ENCODE peak calls at places on chromosomes 13 and 19, in ten cellular contexts. W is IMR-90, L is fibroblast of the aortic adventitia, Q is neural progenitor cell, I is lower lobe of right lung, H is SK-N-SH, S is aorta, K is upper lobe of right lung, E is heart right ventricle, U is BJ. N is an unnamed sample.

GRCh38 chr13:34364633-34365032 is 546.7 kb downstream of the RFC3 start:
- DNase-seq in H (no peak), K (no peak), E (no peak), U (no peak), S (no peak), Q (no peak), I (no peak), W (peak; percentile 16), L (no peak), N (peak; percentile 55)

GRCh38 chr19:13063461-13064091 is 39.1 kb downstream of the LYL1 start:
- DNase-seq in I (no peak), L (no peak), K (no peak), U (no peak), S (no peak), W (no peak), H (no peak), E (peak; percentile 75), Q (no peak), N (no peak)

GRCh38 chr13:40586886-40587285 is 79.6 kb downstream of the FOXO1 start:
- DNase-seq in L (no peak), U (no peak), I (no peak), S (no peak), E (no peak), W (no peak), Q (no peak), H (no peak), K (no peak), N (peak; percentile 28)

GRCh38 chr19:4781851-4782250 is 9.7 kb upstream of the FEM1A start:
- DNase-seq in Q (no peak), H (no peak), L (no peak), K (no peak), E (no peak), S (no peak), W (no peak), I (no peak), U (no peak), N (peak; percentile 24)

GRCh38 chr19:39136225-39136940 is 10.8 kb downstream of the PAK4 start:
- DNase-seq in L (no peak), Q (no peak), K (no peak), U (no peak), E (no peak), I (no peak), W (no peak), H (peak; percentile 14), S (no peak), N (no peak)

GRCh38 chr13:67278230-67278629 is 48.1 kb upstream of the PCDH9 start:
- DNase-seq in H (no peak), L (peak; percentile 98), Q (no peak), W (peak; percentile 85), U (peak; percentile 46), E (no peak), S (no peak), K (no peak), I (no peak), N (peak; percentile 95)

GRCh38 chr19:44587863-44588752 is 25.3 kb upstream of the IGSF23 start:
- DNase-seq in I (no peak), H (no peak), E (no peak), W (peak; percentile 96), L (peak; percentile 96), U (peak; percentile 75), Q (no peak), K (no peak), S (no peak), N (peak; percentile 94)

GRCh38 chr13:49976314-49977258 is 20.3 kb upstream of the TRIM13 start:
- DNase-seq in W (peak; percentile 70), K (peak; percentile 76), Q (peak; percentile 88), I (peak; percentile 79), U (no peak), H (peak; percentile 66), L (peak; percentile 81), E (peak; percentile 57), S (peak; percentile 89), N (peak; percentile 63)

GRCh38 chr13:113151745-113152707 is 6.4 kb upstream of the PROZ start:
- DNase-seq in K (no peak), E (no peak), I (no peak), L (peak; percentile 65), W (peak; percentile 74), S (no peak), Q (no peak), H (no peak), U (no peak), N (peak; percentile 71)

GRCh38 chr13:99028890-99029289 is 51.0 kb upstream of the DOCK9 start:
- DNase-seq in W (no peak), E (no peak), H (no peak), K (no peak), U (no peak), S (no peak), Q (peak; percentile 16), I (no peak), L (no peak), N (no peak)

GRCh38 chr13:48493076-48493765 is 39.7 kb downstream of the RCBTB2 start:
- DNase-seq in W (no peak), I (no peak), H (no peak), E (no peak), K (no peak), L (no peak), U (no peak), Q (no peak), S (no peak), N (peak; percentile 14)

GRCh38 chr19:39409207-39409885 is 2.7 kb downstream of the ZFP36 start:
- DNase-seq in I (peak; percentile 96), Q (no peak), U (no peak), K (peak; percentile 98), L (no peak), E (peak; percentile 90), W (peak; percentile 61), H (peak; percentile 75), S (peak; percentile 97), N (peak; percentile 75)

GRCh38 chr13:92838786-92839185 is 387.8 kb upstream of the GPC6 start:
- DNase-seq in U (no peak), E (no peak), H (no peak), W (peak; percentile 94), S (no peak), K (no peak), Q (no peak), L (peak; percentile 93), I (no peak), N (peak; percentile 95)

GRCh38 chr13:75803982-75804381 is 167.9 kb downstream of the LMO7 start:
- DNase-seq in I (no peak), S (no peak), L (peak; percentile 15), K (no peak), H (no peak), U (no peak), Q (no peak), E (peak; percentile 32), W (no peak), N (no peak)

GRCh38 chr19:50214699-50215543 is 11.5 kb downstream of the MYH14 start:
- DNase-seq in K (peak; percentile 94), U (no peak), L (no peak), W (no peak), H (no peak), S (no peak), E (no peak), Q (peak; percentile 61), I (peak; percentile 93), N (no peak)

GRCh38 chr19:19866599-19867248 is 1.0 kb downstream of the ZNF253 start:
- DNase-seq in W (no peak), K (peak; percentile 63), Q (peak; percentile 83), U (no peak), S (no peak), L (no peak), I (no peak), H (peak; percentile 52), E (peak; percentile 12), N (peak; percentile 1)

GRCh38 chr13:24050796-24051715 is 109.5 kb upstream of the SPATA13 start:
- DNase-seq in K (no peak), E (no peak), Q (no peak), I (no peak), U (no peak), W (no peak), S (no peak), L (no peak), H (no peak), N (no peak)

GRCh38 chr13:24053505-24054251 is 106.8 kb upstream of the SPATA13 start:
- DNase-seq in E (peak; percentile 56), L (peak; percentile 65), Q (peak; percentile 81), W (peak; percentile 68), H (peak; percentile 76), I (peak; percentile 63), U (no peak), S (no peak), K (no peak), N (peak; percentile 50)

GRCh38 chr13:24050292-24050711 is 110.2 kb upstream of the SPATA13 start:
- DNase-seq in E (no peak), U (no peak), K (peak; percentile 75), I (peak; percentile 66), H (no peak), L (peak; percentile 68), W (peak; percentile 86), S (no peak), Q (no peak), N (peak; percentile 66)

DNA sequence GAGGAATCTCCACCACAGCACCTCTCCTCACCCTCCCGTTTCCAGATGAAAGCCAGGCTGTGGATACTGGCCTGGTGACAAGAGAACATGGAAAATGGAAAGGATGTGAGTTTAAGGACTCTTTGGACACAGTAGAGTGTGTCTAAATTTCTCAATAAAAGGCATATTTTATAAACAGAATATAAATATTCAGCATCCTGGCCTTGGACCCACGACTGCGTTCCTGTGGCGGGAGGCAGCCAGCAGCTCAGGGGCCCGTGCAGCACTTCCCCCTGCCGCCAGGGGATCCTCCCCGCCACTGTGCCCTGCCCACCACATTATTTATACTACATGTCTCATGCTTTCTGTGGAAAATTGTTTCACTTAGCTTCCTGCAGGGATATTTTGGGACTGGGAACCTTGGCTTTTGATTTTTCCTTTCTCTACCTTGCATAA is 108.0 kb upstream of the SPATA13 start:
- DNase-seq in E (no peak), L (peak; percentile 66), S (no peak), Q (no peak), I (no peak), H (peak; percentile 58), W (peak; percentile 30), U (no peak), K (no peak), N (peak; percentile 80)
- H3K4me3 ChIP-seq in E (no peak overlapping the region), L (peak overlapping the region; percentile 26), S (no peak overlapping the region), Q (no peak overlapping the region), I (peak overlapping the region; percentile 5), H (no peak overlapping the region), W (no peak overlapping the region), U (no peak overlapping the region), K (no peak overlapping the region), N (peak overlapping the region; percentile 13)

GRCh38 chr19:10335149-10336053 is 2.1 kb upstream of the RAVER1 start:
- DNase-seq in I (no peak), S (peak; percentile 55), E (no peak), H (no peak), K (no peak), W (no peak), L (no peak), U (no peak), Q (no peak), N (no peak)
- H3K4me3 ChIP-seq in I (peak overlapping the region; percentile 80), S (no peak overlapping the region), E (peak overlapping the region; percentile 74), H (peak overlapping the region; percentile 95), K (peak overlapping the region; percentile 8), W (peak overlapping the region; percentile 19), L (peak overlapping the region; percentile 53), U (peak overlapping the region; percentile 10), Q (peak overlapping the region; percentile 71), N (peak overlapping the region; percentile 86)

GRCh38 chr19:41957161-41957837 is 1.8 kb downstream of the RABAC1 start:
- DNase-seq in Q (no peak), I (no peak), L (no peak), U (no peak), E (no peak), H (no peak), W (no peak), S (no peak), K (no peak), N (no peak)
- H3K4me3 ChIP-seq in Q (no peak overlapping the region), I (peak overlapping the region; percentile 78), L (no peak overlapping the region), U (no peak overlapping the region), E (no peak overlapping the region), H (peak overlapping the region; percentile 89), W (no peak overlapping the region), S (no peak overlapping the region), K (peak overlapping the region; percentile 98), N (peak overlapping the region; percentile 94)

GRCh38 chr19:55452381-55453325 is 8.8 kb downstream of the ISOC2 start:
- DNase-seq in Q (peak; percentile 94), H (peak; percentile 98), I (no peak), L (peak; percentile 42), U (peak; percentile 25), E (peak; percentile 71), S (peak; percentile 90), W (peak; percentile 79), K (no peak), N (peak; percentile 59)
- H3K4me3 ChIP-seq in Q (peak overlapping the region; percentile 53), H (no peak overlapping the region), I (no peak overlapping the region), L (no peak overlapping the region), U (no peak overlapping the region), E (no peak overlapping the region), S (no peak overlapping the region), W (peak overlapping the region; percentile 31), K (no peak overlapping the region), N (no peak overlapping the region)